ENCODE peak calls at places on chromosomes 1 and 21, in seven cellular contexts. O is HFFc6; X is CD8-positive, alpha-beta T cell; A is heart right ventricle; H is A549; R is transverse colon; I is fibroblast of lung. N is an unnamed sample.

GRCh38 chr1:81237531-81238528 is 562.9 kb upstream of the ADGRL2 start:
- DNase-seq in I (no peak), A (no peak), H (no peak), O (no peak), X (no peak), R (no peak), N (no peak)

GRCh38 chr1:2239384-2239985 is 11.4 kb downstream of the SKI start:
- DNase-seq in X (peak), A (no peak), H (no peak), I (no peak), O (no peak), R (no peak), N (no peak)

GRCh38 chr1:160911441-160911840 is 26.5 kb upstream of the ITLN1 start:
- DNase-seq in R (no peak), A (no peak), I (peak), O (no peak), H (no peak), X (no peak), N (no peak)

GRCh38 chr1:223712856-223713494 is 636 bp downstream of the CAPN2 start:
- DNase-seq in X (peak), R (peak), O (no peak), I (no peak), A (peak), H (no peak), N (no peak)

GRCh38 chr1:40197656-40198055 is 36.5 kb downstream of the RLF start:
- DNase-seq in H (no peak), O (no peak), R (no peak), X (no peak), A (no peak), I (no peak), N (no peak)

GRCh38 chr1:7267493-7267892 is 482.2 kb downstream of the CAMTA1 start:
- DNase-seq in X (no peak), O (peak), I (peak), R (no peak), A (no peak), H (no peak), N (no peak)

GRCh38 chr1:40860706-40861226 is 1.4 kb downstream of the CITED4 start:
- DNase-seq in I (no peak), O (no peak), H (no peak), R (no peak), X (no peak), A (peak), N (no peak)

GRCh38 chr1:109241344-109241743 is 8.0 kb upstream of the CELSR2 start:
- DNase-seq in O (no peak), A (no peak), H (no peak), R (no peak), I (peak), X (no peak), N (no peak)

GRCh38 chr21:28671549-28672195 is 321.0 kb downstream of the LTN1 start:
- DNase-seq in A (no peak), I (peak), O (peak), X (no peak), R (no peak), H (no peak), N (no peak)

GRCh38 chr21:28669978-28670377 is 322.7 kb downstream of the LTN1 start:
- DNase-seq in O (no peak), A (no peak), I (no peak), H (no peak), R (no peak), X (no peak), N (no peak)

GRCh38 chr21:28669331-28669730 is 323.3 kb downstream of the LTN1 start:
- DNase-seq in A (no peak), O (no peak), H (no peak), R (no peak), I (no peak), X (no peak), N (no peak)

GRCh38 chr21:28675265-28676041 is 317.2 kb downstream of the LTN1 start:
- DNase-seq in A (no peak), X (no peak), I (peak), R (no peak), O (peak), H (no peak), N (no peak)

DNA sequence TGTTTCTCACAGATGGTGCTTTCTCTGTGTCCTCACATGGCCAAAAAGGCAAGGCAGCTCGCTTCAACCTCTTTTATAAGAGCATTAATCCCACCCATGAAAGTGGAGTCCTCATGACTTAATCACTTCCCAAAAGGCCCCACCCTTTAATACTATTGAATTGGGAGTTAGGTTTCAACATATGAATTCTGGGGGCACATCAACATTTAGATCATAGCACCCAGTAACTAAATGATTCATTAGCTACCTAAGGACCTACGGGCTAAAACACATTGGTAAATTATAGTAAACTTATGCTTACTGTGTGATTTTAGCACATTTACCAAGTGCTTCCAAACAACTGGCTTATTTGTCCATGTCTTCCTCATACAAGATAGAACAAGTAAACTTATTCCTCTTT is 317.9 kb downstream of the LTN1 start:
- DNase-seq in X (no peak), I (no peak), A (no peak), O (no peak), R (no peak), H (no peak), N (no peak)
- TF ChIP-seq CTCF in X (no peak), I (no peak), A (no peak), O (no peak), R (no peak), H (no peak), N (no peak)

GRCh38 chr1:208036177-208036808 is 125.4 kb upstream of the CD34 start:
- DNase-seq in O (no peak), I (peak), R (no peak), X (no peak), A (no peak), H (peak), N (no peak)
- TF ChIP-seq CTCF in O (peak), I (no peak), R (no peak), X (no peak), A (no peak), H (peak), N (peak)

GRCh38 chr1:214824758-214825157 is 221.8 kb downstream of the CENPF start:
- DNase-seq in X (no peak), I (peak), R (no peak), H (no peak), A (no peak), O (no peak), N (no peak)

GRCh38 chr1:214827883-214828282 is 224.9 kb downstream of the CENPF start:
- DNase-seq in R (no peak), A (no peak), H (no peak), I (no peak), O (no peak), X (no peak), N (no peak)

DNA sequence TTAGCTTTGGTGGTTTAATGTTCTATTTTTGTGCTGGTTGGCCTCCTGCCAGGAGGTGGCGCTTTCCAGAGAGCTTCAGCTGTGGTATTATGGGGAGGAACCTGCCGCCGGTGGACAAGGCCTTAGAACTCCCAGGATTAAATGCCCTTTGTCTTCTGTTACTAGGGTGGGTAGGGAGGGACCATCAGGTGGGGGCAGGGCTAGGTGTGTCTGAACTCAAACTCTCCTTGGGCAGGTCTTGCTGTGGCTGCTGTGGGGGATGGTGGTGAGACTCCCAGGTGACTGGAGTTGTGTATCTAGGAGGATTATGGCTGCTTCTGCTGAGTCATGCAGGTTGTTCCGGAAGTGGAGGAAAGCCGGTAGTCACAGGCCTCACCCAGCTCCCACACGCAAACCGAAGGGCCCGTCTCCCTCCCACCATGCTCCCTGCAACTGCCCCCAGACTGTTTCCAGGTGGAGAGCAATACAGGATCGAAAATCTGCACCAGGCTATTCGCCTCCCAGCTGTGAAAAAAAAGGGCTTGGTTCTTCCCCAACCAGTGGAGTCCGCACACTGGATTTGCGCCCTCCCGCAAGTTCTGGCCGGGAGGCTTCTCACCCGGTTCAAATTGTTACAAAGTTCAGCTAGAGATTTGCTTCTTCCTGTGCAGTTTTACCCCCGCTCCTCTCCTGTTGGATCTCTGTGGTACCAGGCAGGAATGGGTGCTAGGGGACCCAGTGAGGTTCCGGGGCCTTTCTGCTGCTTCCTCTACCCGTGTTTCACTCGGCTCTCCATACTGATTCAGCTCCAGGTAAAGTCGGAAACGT is 220.5 kb downstream of the CENPF start:
- DNase-seq in A (no peak), I (no peak), X (no peak), O (no peak), R (no peak), H (no peak), N (no peak)
- TF ChIP-seq CTCF in A (no peak), I (no peak), X (no peak), O (no peak), R (no peak), H (no peak), N (no peak)

GRCh38 chr1:174150499-174150898 is 8.8 kb upstream of the RABGAP1L start:
- DNase-seq in I (no peak), A (no peak), R (no peak), O (no peak), H (no peak), X (no peak), N (no peak)

GRCh38 chr1:174152424-174152823 is 6.9 kb upstream of the RABGAP1L start:
- DNase-seq in X (no peak), A (no peak), H (no peak), I (no peak), O (no peak), R (no peak), N (no peak)

GRCh38 chr1:174156437-174156836 is 2.9 kb upstream of the RABGAP1L start:
- DNase-seq in I (no peak), H (no peak), A (no peak), O (no peak), X (no peak), R (no peak), N (no peak)

GRCh38 chr1:174153825-174154107 is 5.6 kb upstream of the RABGAP1L start:
- DNase-seq in O (no peak), H (no peak), X (no peak), A (no peak), I (no peak), R (no peak), N (no peak)

GRCh38 chr1:174153085-174153824 is 6.1 kb upstream of the RABGAP1L start:
- DNase-seq in A (no peak), X (no peak), R (no peak), O (peak), I (no peak), H (peak), N (no peak)
- TF ChIP-seq CTCF in A (no peak), X (no peak), R (no peak), O (peak), I (no peak), H (no peak), N (no peak)

DNA sequence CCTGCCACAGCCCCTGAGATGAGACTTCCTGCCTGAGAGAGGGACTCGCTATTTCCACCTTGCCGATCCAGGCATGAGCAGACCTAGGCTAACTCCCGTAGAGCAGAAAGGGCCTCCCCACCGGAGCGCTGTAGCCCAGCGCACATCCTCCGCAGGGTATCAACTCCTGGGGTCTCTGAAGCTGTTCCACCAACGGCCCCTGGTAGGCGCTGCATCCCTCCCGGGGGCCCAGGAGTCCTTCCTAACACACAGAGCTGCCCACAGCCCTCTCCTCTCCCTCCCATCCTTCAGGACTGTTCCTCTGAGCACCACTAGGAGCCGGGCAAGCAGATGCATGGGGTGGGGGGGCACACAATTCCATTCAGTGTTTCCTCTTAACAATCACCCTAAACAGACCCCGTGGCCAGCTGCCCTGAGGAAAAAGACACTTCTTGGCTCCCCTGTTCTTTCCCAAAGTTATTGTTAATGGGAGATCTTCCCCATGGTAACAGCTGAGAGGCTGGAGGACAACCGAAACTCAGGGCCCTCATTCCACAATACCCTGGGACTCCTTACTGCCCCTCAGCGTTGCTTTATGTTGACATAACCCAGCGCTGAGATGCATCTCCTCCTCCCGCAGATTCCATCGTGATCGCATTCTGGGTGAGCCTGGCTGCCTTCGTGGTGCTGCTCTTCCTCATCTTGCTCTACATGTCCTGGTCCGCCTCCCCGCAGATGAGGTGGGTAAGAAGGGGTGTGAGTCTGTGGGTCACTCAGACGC is 7.5 kb downstream of the MRAP start:
- DNase-seq in X (no peak), O (no peak), H (peak), I (no peak), A (peak), R (no peak), N (no peak)
- TF ChIP-seq CTCF in X (no peak), O (peak), H (no peak), I (no peak), A (no peak), R (no peak), N (no peak)

DNA sequence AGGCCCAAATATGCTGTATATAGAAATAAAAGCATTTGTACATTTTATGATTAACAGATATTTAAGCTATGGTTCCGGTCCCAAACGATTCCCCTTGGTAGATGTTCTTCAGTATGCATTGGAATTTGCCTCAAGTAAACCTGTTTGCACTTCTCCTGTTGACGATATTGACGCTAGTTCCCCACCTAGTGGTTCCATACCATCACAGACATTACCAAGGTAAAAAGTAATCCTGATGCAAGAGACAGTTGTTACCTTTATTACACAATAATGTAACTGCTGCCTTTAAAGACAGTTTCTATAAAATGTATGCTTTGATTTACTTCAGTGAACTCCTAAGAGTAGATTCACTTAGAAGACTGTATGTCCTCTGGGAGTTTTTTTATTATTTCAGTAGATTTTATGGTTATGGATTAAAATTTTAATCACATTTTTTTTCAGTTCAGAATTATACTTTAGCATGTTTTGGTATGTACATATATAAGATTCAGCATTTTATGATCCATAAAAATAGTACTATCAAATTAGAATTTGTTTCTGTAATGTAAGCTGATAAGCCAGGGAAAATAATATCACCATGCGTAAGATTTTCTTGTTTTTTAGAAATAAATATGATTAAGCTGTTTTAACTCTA is 96.5 kb downstream of the USP25 start:
- DNase-seq in A (peak), X (peak), R (peak), O (peak), H (peak), I (peak), N (no peak)
- TF ChIP-seq CTCF in A (peak), X (peak), R (peak), O (peak), H (peak), I (peak), N (peak)

DNA sequence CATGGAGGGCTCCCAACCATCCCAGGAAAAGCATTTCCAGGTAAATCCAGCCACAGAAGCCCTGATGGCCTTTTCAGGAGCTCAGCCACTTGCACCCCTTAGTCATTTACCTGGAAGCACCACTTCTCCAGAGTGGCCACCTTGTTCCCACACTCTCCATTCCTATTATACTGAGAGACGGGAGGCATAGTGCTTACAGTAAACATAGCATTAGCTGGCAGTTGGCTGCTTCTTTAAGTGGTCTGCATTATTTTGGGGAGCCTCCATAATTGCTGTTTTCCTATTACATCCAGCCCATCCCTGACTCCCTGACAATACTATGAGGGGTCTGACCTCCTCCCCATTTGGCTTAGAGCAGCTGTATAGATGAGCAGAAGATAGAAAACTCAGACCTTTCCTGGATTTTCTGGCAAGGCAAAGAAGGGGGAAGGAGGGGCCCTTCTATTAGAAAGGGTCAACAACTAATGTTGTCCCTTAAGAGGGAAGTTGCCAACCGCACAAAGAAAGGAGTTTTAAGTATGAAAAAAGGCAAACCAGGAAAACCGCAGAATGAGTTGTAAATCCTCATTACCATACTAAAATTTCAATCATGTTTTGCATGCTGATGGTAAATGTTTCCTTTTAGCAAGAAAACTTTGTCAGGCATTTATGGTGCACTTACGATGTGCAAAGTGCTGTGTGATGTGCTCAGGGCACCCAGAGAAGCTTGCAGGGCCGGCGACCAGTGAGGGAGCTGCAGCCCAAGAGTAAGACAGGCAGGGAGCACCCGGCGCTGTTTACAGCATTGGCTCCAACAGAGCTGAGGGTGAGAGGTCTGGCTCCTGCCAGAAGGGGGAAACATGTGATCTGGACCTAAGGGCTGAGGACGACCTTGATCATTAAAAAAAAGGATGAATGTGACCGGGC is 167.3 kb downstream of the ZZZ3 start:
- DNase-seq in O (peak), I (peak), X (no peak), H (peak), A (peak), R (no peak), N (no peak)
- TF ChIP-seq CTCF in O (peak), I (no peak), X (no peak), H (no peak), A (no peak), R (no peak), N (no peak)

GRCh38 chr21:33372582-33372981 is 30.6 kb upstream of the IFNGR2 start:
- DNase-seq in X (no peak), A (no peak), H (no peak), O (no peak), I (no peak), R (peak), N (no peak)

GRCh38 chr21:33374080-33374873 is 28.9 kb upstream of the IFNGR2 start:
- DNase-seq in R (peak), X (peak), I (peak), A (peak), H (peak), O (peak), N (no peak)

GRCh38 chr21:33373451-33373850 is 29.8 kb upstream of the IFNGR2 start:
- DNase-seq in O (peak), I (no peak), A (no peak), H (no peak), X (no peak), R (peak), N (no peak)

GRCh38 chr21:33377221-33377620 is 26.0 kb upstream of the IFNGR2 start:
- DNase-seq in X (no peak), R (no peak), H (no peak), O (no peak), I (no peak), A (no peak), N (no peak)

GRCh38 chr21:33374874-33375644 is 28.2 kb upstream of the IFNGR2 start:
- DNase-seq in R (no peak), I (no peak), O (no peak), H (no peak), X (no peak), A (no peak), N (no peak)
- TF ChIP-seq CTCF in R (no peak), I (no peak), O (no peak), H (no peak), X (peak), A (no peak), N (no peak)

GRCh38 chr1:15684468-15685283 is 556 bp downstream of the PLEKHM2 start:
- DNase-seq in I (peak), X (peak), R (peak), A (peak), H (no peak), O (no peak), N (no peak)
- TF ChIP-seq CTCF in I (no peak), X (no peak), R (peak), A (no peak), H (no peak), O (peak), N (no peak)